ENCODE peak calls at places on chromosomes 2 and 18, in six cellular contexts. One of them, this sample, is unnamed.

GRCh38 chr2:219962089-219962488 is 334.7 kb downstream of the SLC4A3 start:
- DNase-seq in GM12878: no peak
- DNase-seq in HCT116: no peak
- DNase-seq in H1: no peak
- DNase-seq in HepG2: no peak
- DNase-seq in K562: no peak
- DNase-seq in this sample: no peak

GRCh38 chr2:54000524-54000923 is 29.7 kb upstream of the PSME4 start:
- DNase-seq in GM12878: no peak
- DNase-seq in HCT116: no peak
- DNase-seq in H1: no peak
- DNase-seq in HepG2: no peak
- DNase-seq in K562: no peak
- DNase-seq in this sample: peak; percentile 39

GRCh38 chr2:44250376-44250775 is 24.9 kb upstream of the SLC3A1 start:
- DNase-seq in GM12878: peak; percentile 38
- DNase-seq in HCT116: no peak
- DNase-seq in H1: no peak
- DNase-seq in HepG2: no peak
- DNase-seq in K562: no peak
- DNase-seq in this sample: no peak

GRCh38 chr2:58376592-58376991 is 135.5 kb upstream of the FANCL start:
- DNase-seq in GM12878: no peak
- DNase-seq in HCT116: peak; percentile 28
- DNase-seq in H1: no peak
- DNase-seq in HepG2: no peak
- DNase-seq in K562: no peak
- DNase-seq in this sample: no peak

GRCh38 chr2:181070119-181070833 is 89.9 kb downstream of the UBE2E3 start:
- DNase-seq in GM12878: no peak
- DNase-seq in HCT116: peak; percentile 36
- DNase-seq in H1: no peak
- DNase-seq in HepG2: no peak
- DNase-seq in K562: peak; percentile 21
- DNase-seq in this sample: peak; percentile 73

GRCh38 chr18:25621144-25621543 is 269.2 kb upstream of the ZNF521 start:
- DNase-seq in GM12878: no peak
- DNase-seq in HCT116: no peak
- DNase-seq in H1: no peak
- DNase-seq in HepG2: no peak
- DNase-seq in K562: no peak
- DNase-seq in this sample: peak; percentile 91

GRCh38 chr2:152822669-152823068 is 104.2 kb downstream of the ARL6IP6 start:
- DNase-seq in GM12878: no peak
- DNase-seq in HCT116: no peak
- DNase-seq in H1: no peak
- DNase-seq in HepG2: no peak
- DNase-seq in K562: no peak
- DNase-seq in this sample: no peak

GRCh38 chr2:28463893-28464292 is 32.0 kb upstream of the PLB1 start:
- DNase-seq in GM12878: no peak
- DNase-seq in HCT116: no peak
- DNase-seq in H1: no peak
- DNase-seq in HepG2: no peak
- DNase-seq in K562: no peak
- DNase-seq in this sample: no peak

GRCh38 chr18:7479756-7480155 is 87.4 kb upstream of the PTPRM start:
- DNase-seq in GM12878: no peak
- DNase-seq in HCT116: no peak
- DNase-seq in H1: no peak
- DNase-seq in HepG2: no peak
- DNase-seq in K562: no peak
- DNase-seq in this sample: no peak

GRCh38 chr2:85777441-85777861 is 23.7 kb downstream of the ATOH8 start:
- DNase-seq in GM12878: no peak
- DNase-seq in HCT116: no peak
- DNase-seq in H1: no peak
- DNase-seq in HepG2: peak; percentile 74
- DNase-seq in K562: no peak
- DNase-seq in this sample: peak; percentile 41

GRCh38 chr2:191749181-191749540 is 71.2 kb downstream of the NABP1 start:
- DNase-seq in GM12878: no peak
- DNase-seq in HCT116: peak; percentile 8
- DNase-seq in H1: no peak
- DNase-seq in HepG2: no peak
- DNase-seq in K562: no peak
- DNase-seq in this sample: no peak

GRCh38 chr2:197306691-197307030 is 3.9 kb downstream of the ANKRD44 start:
- DNase-seq in GM12878: no peak
- DNase-seq in HCT116: no peak
- DNase-seq in H1: no peak
- DNase-seq in HepG2: no peak
- DNase-seq in K562: no peak
- DNase-seq in this sample: no peak

GRCh38 chr2:215930505-215931233 is 82.7 kb downstream of the MREG start:
- DNase-seq in GM12878: no peak
- DNase-seq in HCT116: no peak
- DNase-seq in H1: no peak
- DNase-seq in HepG2: no peak
- DNase-seq in K562: no peak
- DNase-seq in this sample: no peak

GRCh38 chr2:127597046-127597983 is 48.6 kb upstream of the GPR17 start:
- DNase-seq in GM12878: no peak
- DNase-seq in HCT116: no peak
- DNase-seq in H1: no peak
- DNase-seq in HepG2: no peak
- DNase-seq in K562: no peak
- DNase-seq in this sample: no peak

GRCh38 chr18:3409811-3410210 is 40.2 kb upstream of the TGIF1 start:
- DNase-seq in GM12878: no peak
- DNase-seq in HCT116: no peak
- DNase-seq in H1: no peak
- DNase-seq in HepG2: no peak
- DNase-seq in K562: no peak
- DNase-seq in this sample: no peak

GRCh38 chr2:30181176-30181575 is 34.4 kb downstream of the YPEL5 start:
- DNase-seq in GM12878: no peak
- DNase-seq in HCT116: no peak
- DNase-seq in H1: no peak
- DNase-seq in HepG2: no peak
- DNase-seq in K562: peak; percentile 31
- DNase-seq in this sample: no peak

GRCh38 chr2:221588306-221588985 is 16.3 kb upstream of the EPHA4 start:
- DNase-seq in GM12878: no peak
- DNase-seq in HCT116: no peak
- DNase-seq in H1: no peak
- DNase-seq in HepG2: no peak
- DNase-seq in K562: no peak
- DNase-seq in this sample: no peak

GRCh38 chr2:189287982-189288494 is 108.5 kb upstream of the COL5A2 start:
- DNase-seq in GM12878: no peak
- DNase-seq in HCT116: peak; percentile 34
- DNase-seq in H1: no peak
- DNase-seq in HepG2: peak; percentile 49
- DNase-seq in K562: no peak
- DNase-seq in this sample: peak; percentile 82

GRCh38 chr2:203824653-203825052 is 42.9 kb upstream of the CTLA4 start:
- DNase-seq in GM12878: no peak
- DNase-seq in HCT116: no peak
- DNase-seq in H1: no peak
- DNase-seq in HepG2: no peak
- DNase-seq in K562: no peak
- DNase-seq in this sample: no peak

GRCh38 chr2:46635442-46635841 is 156.1 kb downstream of the TMEM247 start:
- DNase-seq in GM12878: no peak
- DNase-seq in HCT116: no peak
- DNase-seq in H1: no peak
- DNase-seq in HepG2: no peak
- DNase-seq in K562: no peak
- DNase-seq in this sample: no peak
- TF ChIP-seq EZH2 in GM12878: no peak
- TF ChIP-seq EZH2 in HCT116: no peak
- TF ChIP-seq EZH2 in H1: no peak
- TF ChIP-seq EZH2 in HepG2: no peak
- TF ChIP-seq EZH2 in K562: no peak
- TF ChIP-seq EZH2 in this sample: no peak

DNA sequence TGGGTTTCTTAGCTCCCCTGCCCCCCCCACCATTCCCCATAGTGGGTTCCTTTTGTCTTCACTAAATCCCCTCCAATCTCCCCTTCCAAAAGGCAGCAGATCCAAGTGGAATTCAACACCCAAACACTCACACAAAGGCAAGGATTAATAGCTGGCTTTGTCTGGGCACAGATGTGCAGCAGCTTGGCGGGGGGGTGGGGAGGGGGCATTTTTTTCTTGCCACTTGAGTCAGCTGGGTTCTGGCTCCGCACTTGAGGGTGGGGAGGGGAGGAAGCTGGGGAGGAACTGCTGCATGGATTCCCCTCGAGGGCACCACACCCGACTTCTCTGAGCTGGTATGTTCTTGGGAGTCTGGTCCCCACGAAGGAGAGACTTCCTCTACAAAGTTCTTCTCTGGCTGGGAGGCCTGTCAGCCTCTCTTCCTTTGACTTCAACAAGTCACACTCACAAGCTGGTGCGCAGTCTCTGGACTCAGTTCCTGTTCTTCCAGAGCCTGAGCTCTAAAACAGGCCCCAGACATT is 36.0 kb downstream of the SERTAD2 start:
- DNase-seq in GM12878: no peak
- DNase-seq in HCT116: no peak
- DNase-seq in H1: no peak
- DNase-seq in HepG2: no peak
- DNase-seq in K562: no peak
- DNase-seq in this sample: no peak
- TF ChIP-seq MAX in GM12878: no peak
- TF ChIP-seq MAX in HCT116: no peak
- TF ChIP-seq MAX in H1: no peak
- TF ChIP-seq MAX in HepG2: no peak
- TF ChIP-seq MAX in K562: no peak
- TF ChIP-seq MAX in this sample: no peak

GRCh38 chr18:34223164-34223892 is 1.4 kb downstream of the NOL4 start:
- DNase-seq in GM12878: no peak
- DNase-seq in HCT116: no peak
- DNase-seq in H1: peak; percentile 82
- DNase-seq in HepG2: no peak
- DNase-seq in K562: no peak
- DNase-seq in this sample: no peak
- TF ChIP-seq EZH2 in GM12878: no peak
- TF ChIP-seq EZH2 in HCT116: no peak
- TF ChIP-seq EZH2 in H1: peak; percentile 13
- TF ChIP-seq EZH2 in HepG2: no peak
- TF ChIP-seq EZH2 in K562: no peak
- TF ChIP-seq EZH2 in this sample: peak; percentile 80

DNA sequence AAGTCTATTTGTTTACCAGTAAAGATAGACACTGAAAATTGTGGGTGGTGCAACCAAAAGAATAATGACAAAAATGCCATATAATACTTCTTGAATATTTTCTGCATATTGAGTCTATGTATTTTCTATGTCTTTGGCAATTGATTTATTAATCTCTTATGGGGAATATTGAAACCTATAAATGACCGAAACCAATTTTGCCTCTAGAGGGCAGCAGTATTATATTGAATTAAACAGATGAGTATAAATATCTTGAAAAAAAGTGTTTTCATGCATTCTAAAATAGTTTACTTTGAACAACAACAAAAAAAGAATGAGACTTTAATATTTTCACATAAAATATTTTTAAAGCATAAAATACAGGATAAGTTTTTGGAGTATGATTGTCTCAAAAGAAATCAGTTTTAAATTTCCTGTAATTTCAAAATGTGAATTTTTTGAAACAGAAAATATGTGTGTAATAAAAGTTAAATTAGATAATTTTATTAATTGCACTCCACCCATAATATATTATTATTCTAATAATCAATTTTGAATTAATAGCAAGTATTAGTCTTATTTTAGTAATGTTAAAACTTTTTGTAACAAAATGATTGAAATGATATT is 49.9 kb upstream of the CALCRL start:
- DNase-seq in GM12878: no peak
- DNase-seq in HCT116: peak; percentile 22
- DNase-seq in H1: no peak
- DNase-seq in HepG2: no peak
- DNase-seq in K562: no peak
- DNase-seq in this sample: peak; percentile 45
- TF ChIP-seq MAX in GM12878: no peak
- TF ChIP-seq MAX in HCT116: no peak
- TF ChIP-seq MAX in H1: no peak
- TF ChIP-seq MAX in HepG2: no peak
- TF ChIP-seq MAX in K562: no peak
- TF ChIP-seq MAX in this sample: no peak

GRCh38 chr18:77144451-77145118 is 12.0 kb upstream of the MBP start:
- DNase-seq in GM12878: no peak
- DNase-seq in HCT116: no peak
- DNase-seq in H1: no peak
- DNase-seq in HepG2: no peak
- DNase-seq in K562: no peak
- DNase-seq in this sample: no peak

GRCh38 chr18:77146249-77147080 is 13.9 kb upstream of the MBP start:
- DNase-seq in GM12878: no peak
- DNase-seq in HCT116: no peak
- DNase-seq in H1: no peak
- DNase-seq in HepG2: no peak
- DNase-seq in K562: no peak
- DNase-seq in this sample: no peak

GRCh38 chr18:77143196-77143595 is 10.6 kb upstream of the MBP start:
- DNase-seq in GM12878: no peak
- DNase-seq in HCT116: no peak
- DNase-seq in H1: no peak
- DNase-seq in HepG2: no peak
- DNase-seq in K562: no peak
- DNase-seq in this sample: no peak

GRCh38 chr18:77147418-77147852 is 14.9 kb upstream of the MBP start:
- DNase-seq in GM12878: no peak
- DNase-seq in HCT116: no peak
- DNase-seq in H1: no peak
- DNase-seq in HepG2: no peak
- DNase-seq in K562: no peak
- DNase-seq in this sample: peak; percentile 44

DNA sequence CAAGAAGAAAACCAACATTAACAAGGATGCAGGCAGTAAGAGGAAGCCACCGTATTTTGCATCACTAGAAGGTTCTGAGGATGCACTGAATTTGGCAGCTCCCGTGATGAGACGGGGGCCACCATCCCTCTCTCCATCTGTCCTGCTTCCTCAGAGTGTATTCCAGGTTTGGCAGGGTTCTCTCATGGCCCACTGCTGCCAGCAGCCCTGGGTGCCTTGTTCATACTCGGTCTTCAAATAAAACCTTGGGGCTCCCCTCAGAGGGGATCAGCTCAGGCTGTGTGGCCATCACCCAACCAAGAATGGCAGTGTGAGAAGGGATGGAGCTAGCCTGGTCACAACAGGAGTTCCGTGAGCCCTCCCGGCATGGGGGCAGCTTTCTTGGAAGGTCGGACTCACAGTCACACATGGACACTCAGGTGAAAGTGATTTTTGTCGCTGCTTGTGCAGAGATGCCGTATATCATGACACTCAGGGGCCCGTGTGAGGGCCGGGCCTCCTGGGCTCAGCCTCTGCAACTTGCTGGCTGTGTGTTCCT is 12.8 kb upstream of the MBP start:
- DNase-seq in GM12878: no peak
- DNase-seq in HCT116: no peak
- DNase-seq in H1: no peak
- DNase-seq in HepG2: no peak
- DNase-seq in K562: no peak
- DNase-seq in this sample: no peak
- TF ChIP-seq EZH2 in GM12878: no peak
- TF ChIP-seq EZH2 in HCT116: no peak
- TF ChIP-seq EZH2 in H1: no peak
- TF ChIP-seq EZH2 in HepG2: no peak
- TF ChIP-seq EZH2 in K562: no peak
- TF ChIP-seq EZH2 in this sample: no peak

GRCh38 chr2:11344342-11344955 is at the start of gene ROCK2:
- DNase-seq in GM12878: no peak
- DNase-seq in HCT116: peak; percentile 53
- DNase-seq in H1: peak; percentile 87
- DNase-seq in HepG2: peak; percentile 88
- DNase-seq in K562: peak; percentile 89
- DNase-seq in this sample: peak; percentile 82
- TF ChIP-seq MAX in GM12878: no peak
- TF ChIP-seq MAX in HCT116: no peak
- TF ChIP-seq MAX in H1: peak; percentile 23
- TF ChIP-seq MAX in HepG2: peak; percentile 80
- TF ChIP-seq MAX in K562: no peak
- TF ChIP-seq MAX in this sample: no peak